ENCODE peak calls at places on chromosomes 16 and 17, in ten cellular contexts. H is adrenal gland, G is uterus, N is dorsolateral prefrontal cortex, X is heart left ventricle, W is endodermal cell, T is MM.1S, U is mammary epithelial cell, K is Peyer's patch, L is stomach. P is an unnamed sample.

GRCh38 chr16:52528393-52529080 is 18.4 kb downstream of the TOX3 start:
- DNase-seq in X (no peak), L (peak), H (no peak), U (no peak), W (no peak), N (no peak), T (no peak), K (no peak), G (no peak), P (no peak)

GRCh38 chr16:86120982-86121242 is 221.9 kb downstream of the IRF8 start:
- DNase-seq in T (no peak), X (no peak), K (no peak), W (no peak), N (no peak), L (no peak), H (no peak), G (no peak), U (no peak), P (no peak)

GRCh38 chr17:79018045-79018695 is 5.8 kb upstream of the C1QTNF1 start:
- DNase-seq in T (no peak), G (peak), U (no peak), N (no peak), H (no peak), X (no peak), K (no peak), W (peak), L (no peak), P (no peak)

GRCh38 chr17:17376362-17376761 is 73.2 kb downstream of the NT5M start:
- DNase-seq in G (no peak), L (no peak), K (no peak), W (no peak), N (no peak), H (no peak), T (no peak), X (no peak), U (no peak), P (no peak)

GRCh38 chr17:82882715-82883446 is 43.1 kb upstream of the ZNF750 start:
- DNase-seq in W (no peak), N (no peak), K (no peak), U (no peak), G (no peak), X (no peak), H (no peak), L (peak), T (no peak), P (no peak)

GRCh38 chr16:72291531-72291981 is 119.6 kb upstream of the PMFBP1 start:
- DNase-seq in K (no peak), G (no peak), X (no peak), H (no peak), T (no peak), W (no peak), L (no peak), U (peak), N (no peak), P (no peak)

GRCh38 chr16:57152096-57153093 is 33.4 kb downstream of the PSME3IP1 start:
- DNase-seq in L (no peak), H (no peak), X (no peak), T (no peak), W (peak), G (no peak), U (no peak), N (no peak), K (no peak), P (no peak)

GRCh38 chr16:58449306-58449705 is 50.6 kb upstream of the NDRG4 start:
- DNase-seq in U (no peak), T (no peak), X (no peak), L (no peak), H (no peak), G (no peak), K (no peak), N (no peak), W (no peak), P (no peak)

GRCh38 chr17:63019138-63019873 is 53.3 kb downstream of the TANC2 start:
- DNase-seq in W (no peak), T (no peak), K (no peak), L (no peak), N (no peak), U (peak), G (no peak), X (no peak), H (no peak), P (no peak)

GRCh38 chr17:51640108-51640622 is 379.8 kb downstream of the UTP18 start:
- DNase-seq in T (no peak), G (no peak), H (no peak), W (peak), L (no peak), K (no peak), U (peak), X (no peak), N (no peak), P (no peak)

GRCh38 chr16:55809851-55810250 is 23.0 kb downstream of the CES1 start:
- DNase-seq in U (no peak), L (no peak), K (no peak), H (peak), N (no peak), X (no peak), T (no peak), W (no peak), G (no peak), P (no peak)

GRCh38 chr17:82116246-82116645 is 18.2 kb upstream of the FASN start:
- DNase-seq in N (no peak), G (no peak), X (no peak), L (no peak), T (no peak), K (no peak), U (no peak), H (no peak), W (peak), P (no peak)

GRCh38 chr17:5785867-5786509 is 201.7 kb upstream of the NLRP1 start:
- DNase-seq in U (peak), N (no peak), G (no peak), K (no peak), T (no peak), L (no peak), H (no peak), W (no peak), X (no peak), P (no peak)

GRCh38 chr16:86364653-86365380 is 145.5 kb upstream of the FOXF1 start:
- DNase-seq in H (no peak), G (no peak), N (no peak), U (no peak), K (no peak), W (no peak), L (no peak), X (no peak), T (no peak), P (no peak)

GRCh38 chr17:29958947-29959657 is 17.7 kb downstream of the EFCAB5 start:
- DNase-seq in X (no peak), N (no peak), W (no peak), T (no peak), H (no peak), G (no peak), K (no peak), L (no peak), U (peak), P (no peak)

GRCh38 chr17:38579934-38580333 is 25.8 kb downstream of the SRCIN1 start:
- DNase-seq in L (peak), U (peak), T (peak), X (no peak), G (no peak), H (peak), K (no peak), N (peak), W (peak), P (peak)

GRCh38 chr16:72766506-72766905 is 281.4 kb downstream of the ZFHX3 start:
- DNase-seq in U (no peak), L (no peak), W (no peak), T (no peak), H (no peak), N (no peak), K (no peak), X (no peak), G (no peak), P (no peak)

GRCh38 chr17:81999587-81999974 is 22.2 kb downstream of the ASPSCR1 start:
- DNase-seq in T (no peak), L (no peak), U (no peak), W (no peak), K (no peak), G (no peak), X (no peak), H (no peak), N (no peak), P (no peak)

GRCh38 chr16:88376835-88377726 is 5.7 kb upstream of the ZNF469 start:
- DNase-seq in N (peak), U (no peak), T (no peak), K (peak), H (no peak), X (no peak), W (no peak), L (no peak), G (no peak), P (no peak)

GRCh38 chr17:48024149-48025039 is 13.2 kb downstream of the COPZ2 start:
- DNase-seq in W (peak), K (no peak), X (peak), N (peak), G (peak), T (peak), L (peak), H (peak), U (peak), P (no peak)

GRCh38 chr16:11914210-11914758 is 1.5 kb downstream of the GSPT1 start:
- DNase-seq in W (no peak), K (no peak), U (peak), X (no peak), T (peak), L (no peak), G (no peak), H (no peak), N (no peak), P (no peak)
- H3K27ac ChIP-seq in W (no peak), K (peak), U (peak), X (peak), T (peak), L (peak), G (peak), H (peak), N (no peak), P (no peak)

GRCh38 chr16:50278251-50278650 is 11.9 kb downstream of the ADCY7 start:
- DNase-seq in K (no peak), L (no peak), U (no peak), X (no peak), T (no peak), H (no peak), N (no peak), W (no peak), G (no peak), P (no peak)
- H3K27ac ChIP-seq in K (no peak), L (no peak), U (no peak), X (no peak), T (no peak), H (no peak), N (no peak), W (no peak), G (no peak), P (no peak)

DNA sequence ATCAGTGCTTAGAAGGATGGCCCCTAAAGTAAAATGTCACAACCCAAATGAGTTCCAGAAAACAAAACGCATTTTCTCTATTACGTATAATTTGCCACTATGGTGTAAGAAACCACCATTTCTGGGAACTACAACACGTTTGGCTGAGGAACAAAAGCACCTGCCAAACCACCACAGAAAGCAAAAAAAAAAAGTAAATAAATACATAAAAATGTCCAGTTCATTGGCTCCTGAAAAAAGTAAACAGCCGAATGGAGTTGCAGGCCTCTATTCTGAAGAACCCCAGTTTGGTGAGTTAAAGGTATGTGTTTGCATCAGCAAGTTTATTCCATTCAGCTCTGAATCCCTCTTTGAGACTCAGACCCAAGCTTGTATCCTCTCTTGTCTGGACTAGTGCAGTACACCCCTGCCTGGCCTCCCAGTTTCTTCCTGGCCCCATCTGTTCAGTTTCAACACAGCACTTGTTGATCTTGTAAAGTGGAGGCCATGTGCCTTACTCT is 36.9 kb downstream of the ERN1 start:
- DNase-seq in W (no peak), L (no peak), G (peak), T (peak), X (no peak), N (no peak), K (no peak), H (no peak), U (no peak), P (no peak)
- H3K27ac ChIP-seq in W (no peak), L (peak), G (peak), T (peak), X (no peak), N (no peak), K (no peak), H (peak), U (no peak), P (no peak)

GRCh38 chr17:45121055-45121454 is 11.3 kb downstream of the PLCD3 start:
- DNase-seq in U (no peak), N (no peak), X (no peak), W (peak), L (no peak), H (no peak), K (no peak), G (no peak), T (no peak), P (no peak)

GRCh38 chr17:45125509-45125908 is 6.8 kb downstream of the PLCD3 start:
- DNase-seq in H (no peak), X (no peak), K (no peak), W (no peak), L (no peak), G (no peak), T (no peak), U (no peak), N (no peak), P (no peak)

GRCh38 chr17:45120558-45120957 is 11.8 kb downstream of the PLCD3 start:
- DNase-seq in H (no peak), W (peak), T (no peak), G (no peak), N (no peak), X (no peak), L (no peak), U (no peak), K (no peak), P (no peak)

GRCh38 chr17:45123930-45124796 is 8.2 kb downstream of the PLCD3 start:
- DNase-seq in X (peak), K (peak), H (peak), T (no peak), L (peak), N (no peak), U (peak), W (peak), G (peak), P (no peak)

DNA sequence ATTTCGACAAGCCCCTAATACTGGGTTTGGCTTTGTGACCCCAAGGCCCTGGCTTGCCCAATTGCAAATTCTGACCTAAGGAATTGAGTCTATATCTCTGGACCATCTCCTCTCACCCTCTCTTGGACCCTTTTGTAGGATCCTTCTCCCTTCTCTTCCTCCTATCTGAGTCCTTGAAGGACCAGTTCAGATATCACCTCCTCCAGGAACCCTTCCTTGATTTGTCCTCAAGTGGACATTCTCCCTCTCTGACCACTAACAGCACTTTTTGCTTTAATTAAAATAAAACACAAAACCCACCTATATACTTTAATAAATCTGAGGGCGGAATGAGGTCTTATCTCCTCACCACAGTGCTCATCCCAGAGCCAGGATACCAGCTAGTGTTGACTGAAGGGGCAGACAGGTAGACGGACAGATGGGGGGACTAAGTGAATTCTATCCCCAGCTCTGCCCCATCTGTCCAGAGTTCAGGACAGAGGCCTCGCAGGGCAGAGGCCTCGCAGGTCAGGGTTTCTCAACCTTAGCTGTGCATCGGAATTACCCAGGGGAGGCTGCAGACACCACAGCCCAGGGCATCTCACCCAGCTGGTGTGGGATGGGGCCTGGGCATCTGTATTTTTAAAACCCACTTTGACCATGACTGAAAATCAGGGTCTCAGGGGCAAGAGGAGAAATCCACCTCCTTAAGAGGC is 9.1 kb downstream of the PLCD3 start:
- DNase-seq in W (no peak), H (no peak), K (no peak), T (no peak), N (no peak), X (no peak), G (no peak), U (no peak), L (no peak), P (no peak)
- H3K27ac ChIP-seq in W (no peak), H (peak), K (no peak), T (no peak), N (no peak), X (no peak), G (peak), U (peak), L (peak), P (no peak)

GRCh38 chr16:8934601-8935000 is 29.1 kb downstream of the USP7 start:
- DNase-seq in H (no peak), L (no peak), N (no peak), G (no peak), K (no peak), T (no peak), U (no peak), X (no peak), W (no peak), P (no peak)

GRCh38 chr16:8941718-8942344 is 21.9 kb downstream of the USP7 start:
- DNase-seq in W (no peak), H (no peak), X (no peak), G (no peak), U (no peak), T (no peak), N (no peak), K (no peak), L (no peak), P (no peak)

GRCh38 chr16:8936421-8936820 is 27.3 kb downstream of the USP7 start:
- DNase-seq in W (peak), H (peak), K (peak), U (peak), T (peak), G (no peak), N (no peak), X (no peak), L (peak), P (no peak)

GRCh38 chr16:8935989-8936388 is 27.7 kb downstream of the USP7 start:
- DNase-seq in N (no peak), U (no peak), X (no peak), T (no peak), W (peak), K (no peak), H (no peak), G (no peak), L (no peak), P (no peak)

GRCh38 chr16:8937803-8938202 is 25.9 kb downstream of the USP7 start:
- DNase-seq in X (no peak), W (no peak), H (no peak), N (no peak), L (no peak), G (no peak), K (no peak), T (no peak), U (no peak), P (no peak)
- H3K27ac ChIP-seq in X (no peak), W (no peak), H (peak), N (no peak), L (no peak), G (no peak), K (no peak), T (no peak), U (no peak), P (no peak)